ENCODE peak calls at places on chromosomes 6 and 20, in five cellular contexts. J is epithelial cell of proximal tubule, P is lung, C is coronary artery, Y is psoas muscle. D is an unnamed sample.

GRCh38 chr20:2118783-2119182 is 17.2 kb downstream of the STK35 start:
- DNase-seq in J (no peak), P (no peak), C (no peak), Y (no peak), D (no peak)

GRCh38 chr6:44733868-44734267 is 346.4 kb downstream of the CDC5L start:
- DNase-seq in J (no peak), P (peak), C (peak), Y (no peak), D (peak)

GRCh38 chr20:59342017-59342957 is 41.9 kb downstream of the EDN3 start:
- DNase-seq in J (no peak), P (no peak), C (no peak), Y (no peak), D (no peak)

GRCh38 chr20:18686696-18687095 is 98.8 kb downstream of the DTD1 start:
- DNase-seq in J (no peak), P (no peak), C (no peak), Y (no peak), D (no peak)

GRCh38 chr20:14778096-14778495 is 440.7 kb upstream of the FLRT3 start:
- DNase-seq in J (no peak), P (no peak), C (no peak), Y (no peak), D (no peak)

GRCh38 chr6:77021778-77022177 is 441.5 kb downstream of the HTR1B start:
- DNase-seq in J (no peak), P (no peak), C (no peak), Y (no peak), D (no peak)

GRCh38 chr6:90295854-90296345 is 743 bp downstream of the BACH2 start:
- DNase-seq in J (no peak), P (peak), C (peak), Y (peak), D (no peak)

GRCh38 chr6:145772846-145773245 is 37.5 kb upstream of the EPM2A start:
- DNase-seq in J (no peak), P (no peak), C (no peak), Y (no peak), D (no peak)

GRCh38 chr20:38354227-38354626 is 7.9 kb downstream of the LBP start:
- DNase-seq in J (no peak), P (no peak), C (no peak), Y (no peak), D (no peak)

GRCh38 chr6:111038534-111039252 is 48.6 kb upstream of the SLC16A10 start:
- DNase-seq in J (no peak), P (no peak), C (no peak), Y (no peak), D (no peak)

GRCh38 chr6:165835410-165835851 is 172.4 kb upstream of the PDE10A start:
- DNase-seq in J (no peak), P (no peak), C (no peak), Y (no peak), D (no peak)

GRCh38 chr6:71047401-71047800 is 90.5 kb upstream of the B3GAT2 start:
- DNase-seq in J (no peak), P (no peak), C (no peak), Y (no peak), D (no peak)

GRCh38 chr6:34391023-34391485 is 1.4 kb downstream of the NUDT3 start:
- DNase-seq in J (no peak), P (peak), C (no peak), Y (peak), D (no peak)

GRCh38 chr6:169188051-169188863 is 65.4 kb downstream of the THBS2 start:
- DNase-seq in J (no peak), P (no peak), C (no peak), Y (no peak), D (peak)

GRCh38 chr6:2693191-2693590 is 57.5 kb downstream of the MYLK4 start:
- DNase-seq in J (no peak), P (no peak), C (no peak), Y (no peak), D (no peak)

GRCh38 chr6:166008441-166009369 is 158.9 kb downstream of the TBXT start:
- DNase-seq in J (no peak), P (no peak), C (no peak), Y (no peak), D (peak)

GRCh38 chr6:136225496-136225895 is 24.6 kb downstream of the MTFR2 start:
- DNase-seq in J (peak), P (no peak), C (no peak), Y (no peak), D (no peak)

GRCh38 chr20:53865905-53866786 is 204.2 kb downstream of the BCAS1 start:
- DNase-seq in J (no peak), P (no peak), C (no peak), Y (no peak), D (no peak)

GRCh38 chr6:42428326-42429041 is 23.2 kb downstream of the TRERF1 start:
- DNase-seq in J (no peak), P (no peak), C (no peak), Y (peak), D (no peak)

GRCh38 chr6:12886961-12887775 is 170.6 kb downstream of the PHACTR1 start:
- DNase-seq in J (peak), P (no peak), C (no peak), Y (no peak), D (no peak)

GRCh38 chr6:35911871-35912653 is 8.8 kb downstream of the SRPK1 start:
- DNase-seq in J (no peak), P (no peak), C (no peak), Y (no peak), D (no peak)

GRCh38 chr6:9131616-9132015 is 696.3 kb upstream of the SLC35B3 start:
- DNase-seq in J (peak), P (peak), C (no peak), Y (no peak), D (no peak)

GRCh38 chr6:71887006-71887743 is 825 bp downstream of the RIMS1 start:
- DNase-seq in J (no peak), P (no peak), C (no peak), Y (no peak), D (no peak)

GRCh38 chr6:44625996-44626395 is 238.5 kb downstream of the CDC5L start:
- DNase-seq in J (no peak), P (no peak), C (no peak), Y (no peak), D (no peak)

GRCh38 chr6:167697316-167697715 is 129.4 kb upstream of the AFDN start:
- DNase-seq in J (no peak), P (no peak), C (no peak), Y (no peak), D (no peak)

GRCh38 chr6:130033999-130034814 is 15.8 kb downstream of the L3MBTL3 start:
- DNase-seq in J (no peak), P (no peak), C (no peak), Y (no peak), D (no peak)

GRCh38 chr6:8462694-8463093 is 27.3 kb upstream of the SLC35B3 start:
- DNase-seq in J (no peak), P (no peak), C (no peak), Y (no peak), D (no peak)

GRCh38 chr20:4371623-4372246 is 350.0 kb upstream of the PRND start:
- DNase-seq in J (no peak), P (no peak), C (no peak), Y (no peak), D (no peak)

GRCh38 chr6:56374841-56375369 is 127.5 kb upstream of the COL21A1 start:
- DNase-seq in J (no peak), P (no peak), C (peak), Y (no peak), D (no peak)

GRCh38 chr6:29980501-29980900 is 38.2 kb downstream of the HLA-A start:
- DNase-seq in J (no peak), P (no peak), C (no peak), Y (no peak), D (no peak)

GRCh38 chr20:43993552-43993951 is 78.9 kb downstream of the TOX2 start:
- DNase-seq in J (no peak), P (no peak), C (no peak), Y (no peak), D (no peak)

GRCh38 chr20:43991982-43992381 is 77.3 kb downstream of the TOX2 start:
- DNase-seq in J (no peak), P (no peak), C (no peak), Y (no peak), D (no peak)

GRCh38 chr20:43988867-43989266 is 74.2 kb downstream of the TOX2 start:
- DNase-seq in J (no peak), P (no peak), C (no peak), Y (no peak), D (no peak)

GRCh38 chr20:43992885-43993284 is 78.2 kb downstream of the TOX2 start:
- DNase-seq in J (no peak), P (no peak), C (no peak), Y (no peak), D (no peak)

GRCh38 chr20:43991264-43991663 is 76.6 kb downstream of the TOX2 start:
- DNase-seq in J (no peak), P (no peak), C (no peak), Y (no peak), D (no peak)
- TF ChIP-seq CTCF in J (no peak), P (no peak), C (no peak), Y (no peak), D (no peak)

DNA sequence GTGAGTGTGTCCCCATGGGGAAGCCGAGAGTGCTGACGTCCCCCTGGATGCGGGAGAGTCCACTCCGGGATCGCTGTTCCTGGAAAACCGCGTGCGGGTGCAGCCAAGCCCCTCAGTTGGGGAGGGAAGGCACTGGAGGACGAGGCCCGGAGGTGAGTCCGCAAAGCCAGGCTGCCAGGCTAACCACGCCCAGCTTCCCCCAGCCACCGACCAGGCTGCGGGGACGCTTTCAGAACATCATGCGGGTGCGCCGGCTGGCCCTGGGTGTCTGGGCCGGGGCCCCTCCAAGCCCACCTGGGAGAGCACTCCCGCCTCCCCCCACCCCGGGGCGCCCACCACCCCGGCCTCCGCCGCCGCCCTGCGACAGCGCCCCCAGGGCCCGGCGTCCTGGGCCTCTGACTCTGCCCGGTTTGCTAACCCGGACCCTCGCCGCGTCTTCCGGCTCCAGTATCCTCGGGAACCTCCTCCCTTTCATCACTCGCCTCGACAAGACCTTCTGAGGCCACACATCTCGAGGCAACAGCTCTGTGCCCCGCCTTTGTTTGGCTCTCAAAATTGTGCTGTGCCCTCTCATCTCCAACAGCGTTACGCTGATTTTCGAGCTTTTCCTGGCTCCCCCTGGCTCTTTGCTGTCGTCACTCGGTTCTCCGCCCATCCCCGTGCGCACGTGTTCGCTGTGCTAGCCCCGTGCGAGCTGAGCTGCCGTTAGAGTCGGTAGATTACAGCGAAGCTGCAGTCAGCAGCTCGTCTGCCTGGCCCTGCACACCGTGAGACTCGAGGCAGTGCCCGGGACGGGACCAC is 47.1 kb upstream of the ENTPD6 start:
- DNase-seq in J (no peak), P (peak), C (peak), Y (peak), D (no peak)
- H3K4me3 ChIP-seq in J (peak), P (no peak), C (peak), Y (peak), D (peak)

GRCh38 chr6:37303091-37303620 is 45.2 kb upstream of the TMEM217 start:
- DNase-seq in J (peak), P (no peak), C (no peak), Y (no peak), D (no peak)

GRCh38 chr6:37304766-37305165 is 46.8 kb upstream of the TMEM217 start:
- DNase-seq in J (no peak), P (no peak), C (no peak), Y (no peak), D (no peak)

GRCh38 chr6:37302086-37302686 is 44.2 kb upstream of the TMEM217 start:
- DNase-seq in J (no peak), P (no peak), C (no peak), Y (no peak), D (no peak)

GRCh38 chr6:37306026-37306425 is 47.8 kb upstream of the RNF8 start:
- DNase-seq in J (no peak), P (no peak), C (no peak), Y (no peak), D (no peak)

GRCh38 chr6:37303891-37304503 is 46.1 kb upstream of the TMEM217 start:
- DNase-seq in J (no peak), P (no peak), C (no peak), Y (no peak), D (no peak)
- TF ChIP-seq CTCF in J (peak), P (no peak), C (peak), Y (peak), D (peak)

DNA sequence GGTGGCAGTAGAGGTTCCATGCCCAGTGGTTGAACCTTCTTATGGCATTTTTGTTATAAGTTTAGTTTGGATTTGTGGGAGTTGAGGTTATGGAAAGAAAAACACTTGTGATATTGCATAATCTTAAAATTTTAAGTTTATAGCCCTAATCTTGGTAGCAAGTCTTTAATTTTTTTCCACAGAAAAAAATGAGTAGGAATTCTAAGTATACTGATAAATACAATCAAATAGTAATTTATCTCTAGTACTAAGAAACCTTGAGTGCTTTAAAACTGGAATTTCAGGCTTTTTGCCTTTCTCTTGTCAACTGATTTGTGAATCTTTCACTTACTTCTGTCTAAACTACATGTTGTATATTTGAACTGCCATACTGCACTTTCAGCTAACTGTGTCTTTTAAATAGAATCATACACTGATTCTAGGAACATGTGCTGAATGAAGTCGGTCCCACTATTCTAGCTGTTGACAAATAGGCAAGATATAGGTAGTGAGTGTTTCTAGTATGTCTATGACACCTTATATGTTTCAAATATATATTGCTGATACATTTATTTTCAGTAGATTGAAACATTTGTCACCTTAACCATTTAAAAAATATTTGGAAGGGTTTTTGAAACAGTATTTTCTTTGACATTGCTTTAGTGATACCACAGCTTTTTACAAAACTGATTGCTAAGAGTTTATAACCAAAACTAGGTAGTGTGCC is 2.4 kb downstream of the PARD6B start:
- DNase-seq in J (no peak), P (no peak), C (no peak), Y (no peak), D (peak)
- H3K4me3 ChIP-seq in J (peak), P (no peak), C (peak), Y (no peak), D (no peak)

GRCh38 chr6:16228043-16228442 is 10.3 kb upstream of the GMPR start:
- DNase-seq in J (no peak), P (no peak), C (no peak), Y (no peak), D (no peak)

GRCh38 chr6:16227048-16227562 is 11.3 kb upstream of the GMPR start:
- DNase-seq in J (no peak), P (no peak), C (no peak), Y (no peak), D (no peak)

GRCh38 chr6:16229710-16230109 is 8.7 kb upstream of the GMPR start:
- DNase-seq in J (no peak), P (no peak), C (no peak), Y (no peak), D (no peak)

GRCh38 chr6:16227605-16228004 is 10.8 kb upstream of the GMPR start:
- DNase-seq in J (no peak), P (no peak), C (no peak), Y (no peak), D (no peak)

GRCh38 chr6:16228709-16229665 is 9.4 kb upstream of the GMPR start:
- DNase-seq in J (no peak), P (no peak), C (no peak), Y (no peak), D (no peak)
- TF ChIP-seq CTCF in J (peak), P (no peak), C (no peak), Y (peak), D (no peak)